ENCODE peak calls at places on chromosomes 11 and 22, in ten cellular contexts. W is GM06990, T is aorta, Z is psoas muscle, P is left lung, N is fibroblast of pulmonary artery, B is A549, J is HepG2, R is fibroblast of lung, O is esophagus muscularis mucosa. F is an unnamed sample.

GRCh38 chr22:36862251-36863242 is 1.7 kb downstream of the NCF4 start:
- DNase-seq in W (peak; percentile 81), T (no peak), Z (no peak), P (peak; percentile 86), N (no peak), B (no peak), J (no peak), R (no peak), O (no peak), F (no peak)

GRCh38 chr11:36075053-36075452 is 131.2 kb downstream of the LDLRAD3 start:
- DNase-seq in W (no peak), T (no peak), Z (no peak), P (no peak), N (peak; percentile 92), B (no peak), J (no peak), R (peak; percentile 88), O (no peak), F (peak; percentile 75)

GRCh38 chr22:19884161-19884953 is 29.7 kb upstream of the GNB1L start:
- DNase-seq in W (no peak), T (peak; percentile 63), Z (peak; percentile 54), P (peak; percentile 50), N (no peak), B (no peak), J (no peak), R (no peak), O (no peak), F (no peak)

GRCh38 chr11:86459682-86460460 is 85.2 kb downstream of the CCDC81 start:
- DNase-seq in W (no peak), T (peak; percentile 85), Z (no peak), P (no peak), N (peak; percentile 92), B (peak; percentile 71), J (peak; percentile 49), R (peak; percentile 95), O (no peak), F (peak; percentile 88)

GRCh38 chr11:26143553-26144308 is 188.2 kb upstream of the ANO3 start:
- DNase-seq in W (no peak), T (no peak), Z (no peak), P (no peak), N (no peak), B (no peak), J (no peak), R (peak; percentile 6), O (no peak), F (no peak)

GRCh38 chr11:85589373-85589772 is 37.8 kb downstream of the DLG2 start:
- DNase-seq in W (no peak), T (no peak), Z (no peak), P (no peak), N (no peak), B (no peak), J (no peak), R (no peak), O (no peak), F (peak; percentile 62)

GRCh38 chr11:107439586-107440201 is 17.9 kb downstream of the CWF19L2 start:
- DNase-seq in W (no peak), T (no peak), Z (no peak), P (no peak), N (no peak), B (no peak), J (no peak), R (no peak), O (no peak), F (no peak)

GRCh38 chr22:39207141-39208012 is 37.4 kb downstream of the PDGFB start:
- DNase-seq in W (no peak), T (peak; percentile 65), Z (no peak), P (no peak), N (peak; percentile 47), B (no peak), J (no peak), R (peak; percentile 62), O (no peak), F (no peak)

GRCh38 chr22:37284807-37285355 is 2.6 kb downstream of the CYTH4 start:
- DNase-seq in W (peak; percentile 82), T (no peak), Z (peak; percentile 73), P (peak; percentile 90), N (no peak), B (no peak), J (no peak), R (no peak), O (no peak), F (no peak)

GRCh38 chr11:7511405-7511804 is 2.4 kb upstream of the PPFIBP2 start:
- DNase-seq in W (no peak), T (peak; percentile 71), Z (peak; percentile 75), P (no peak), N (no peak), B (no peak), J (peak; percentile 15), R (no peak), O (no peak), F (peak; percentile 58)

DNA sequence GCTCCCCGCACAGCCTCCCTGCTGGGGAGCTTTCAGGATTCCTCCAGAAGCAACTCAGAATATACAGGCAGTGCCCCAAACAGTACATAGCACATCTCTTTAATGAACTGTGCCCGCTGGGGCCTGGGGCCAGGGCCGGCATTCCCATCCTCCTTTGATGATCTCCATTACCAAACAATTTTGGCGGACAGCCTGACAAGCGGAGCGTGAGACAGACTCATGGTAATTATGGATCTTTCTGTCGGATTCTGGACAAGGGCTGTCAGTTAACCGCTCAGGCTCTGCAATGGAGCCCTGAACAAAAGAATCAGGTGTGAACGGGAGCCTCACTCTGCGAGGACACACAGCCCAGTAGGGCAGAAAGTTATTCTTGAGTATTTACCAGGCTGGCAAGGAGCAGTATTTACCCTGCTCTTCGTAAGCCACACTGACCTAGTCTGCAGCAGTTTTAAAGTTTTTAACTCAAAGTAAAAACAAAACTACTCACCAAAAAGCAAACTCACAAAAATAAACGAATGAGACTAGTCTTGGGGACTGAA is 174.0 kb downstream of the TBC1D22A start:
- DNase-seq in W (no peak), T (peak; percentile 60), Z (no peak), P (no peak), N (no peak), B (no peak), J (peak; percentile 76), R (peak; percentile 48), O (no peak), F (no peak)
- H3K4me3 ChIP-seq in W (no peak overlapping the region), T (no peak overlapping the region), Z (no peak overlapping the region), P (no peak overlapping the region), N (no peak overlapping the region), B (no peak overlapping the region), J (peak overlapping the region; percentile 30), R (no peak overlapping the region), O (no peak overlapping the region), F (no peak overlapping the region)

GRCh38 chr22:27107824-27108223 is 450.4 kb downstream of the MIAT start:
- DNase-seq in W (no peak), T (peak; percentile 92), Z (peak; percentile 72), P (no peak), N (peak; percentile 88), B (peak; percentile 70), J (peak; percentile 30), R (peak; percentile 99), O (no peak), F (peak; percentile 92)
- H3K4me3 ChIP-seq in W (no peak overlapping the region), T (no peak overlapping the region), Z (no peak overlapping the region), P (no peak overlapping the region), N (no peak overlapping the region), B (no peak overlapping the region), J (no peak overlapping the region), R (no peak overlapping the region), O (no peak overlapping the region), F (no peak overlapping the region)

GRCh38 chr22:47371263-47372090 is 609.0 kb downstream of the TBC1D22A start:
- DNase-seq in W (no peak), T (no peak), Z (no peak), P (peak; percentile 41), N (no peak), B (no peak), J (no peak), R (no peak), O (no peak), F (no peak)
- H3K4me3 ChIP-seq in W (no peak overlapping the region), T (no peak overlapping the region), Z (no peak overlapping the region), P (no peak overlapping the region), N (no peak overlapping the region), B (no peak overlapping the region), J (no peak overlapping the region), R (no peak overlapping the region), O (no peak overlapping the region), F (no peak overlapping the region)

GRCh38 chr22:45777046-45777851 is 105.6 kb downstream of the ATXN10 start:
- DNase-seq in W (no peak), T (no peak), Z (no peak), P (no peak), N (peak; percentile 18), B (peak; percentile 52), J (no peak), R (peak; percentile 91), O (no peak), F (peak; percentile 25)
- H3K4me3 ChIP-seq in W (no peak overlapping the region), T (no peak overlapping the region), Z (no peak overlapping the region), P (no peak overlapping the region), N (no peak overlapping the region), B (no peak overlapping the region), J (no peak overlapping the region), R (no peak overlapping the region), O (no peak overlapping the region), F (no peak overlapping the region)

DNA sequence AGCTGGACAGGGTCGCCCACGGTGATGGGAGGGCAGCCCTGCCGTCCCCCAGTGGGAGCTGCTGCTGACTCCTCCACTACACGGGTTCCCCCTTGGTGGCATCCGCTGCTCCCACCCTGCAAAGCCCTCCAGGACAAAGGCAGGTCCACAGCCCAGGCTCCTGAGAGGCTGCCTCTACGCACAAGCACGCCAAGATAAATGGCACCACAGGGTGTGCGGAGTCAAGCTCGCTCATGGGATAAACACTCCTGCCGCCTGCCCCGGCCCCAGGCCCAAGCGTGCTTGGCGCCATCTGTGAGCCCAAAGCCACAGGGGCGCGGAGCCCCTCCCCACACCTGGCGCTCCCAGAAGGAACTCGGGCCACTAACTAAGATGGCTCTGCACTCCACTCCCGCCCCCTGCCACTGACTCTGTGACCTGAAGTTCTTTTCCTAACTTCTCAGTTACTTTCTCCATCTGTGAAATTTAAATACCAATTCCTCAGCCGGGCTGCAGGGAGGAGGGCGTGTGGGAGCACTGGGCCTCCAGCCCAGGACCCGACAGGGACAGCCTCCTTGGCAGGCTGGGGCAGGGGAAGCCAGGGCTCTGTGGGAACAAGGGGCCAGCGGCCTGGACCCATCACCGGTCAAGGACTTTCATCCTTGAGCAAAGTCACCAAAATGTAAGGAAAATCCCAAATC is 14.9 kb downstream of the EHD1 start:
- DNase-seq in W (no peak), T (no peak), Z (no peak), P (peak; percentile 68), N (no peak), B (no peak), J (no peak), R (no peak), O (no peak), F (no peak)
- H3K4me3 ChIP-seq in W (no peak overlapping the region), T (no peak overlapping the region), Z (peak overlapping the region; percentile 46), P (no peak overlapping the region), N (no peak overlapping the region), B (no peak overlapping the region), J (no peak overlapping the region), R (peak overlapping the region; percentile 46), O (peak overlapping the region; percentile 36), F (no peak overlapping the region)

DNA sequence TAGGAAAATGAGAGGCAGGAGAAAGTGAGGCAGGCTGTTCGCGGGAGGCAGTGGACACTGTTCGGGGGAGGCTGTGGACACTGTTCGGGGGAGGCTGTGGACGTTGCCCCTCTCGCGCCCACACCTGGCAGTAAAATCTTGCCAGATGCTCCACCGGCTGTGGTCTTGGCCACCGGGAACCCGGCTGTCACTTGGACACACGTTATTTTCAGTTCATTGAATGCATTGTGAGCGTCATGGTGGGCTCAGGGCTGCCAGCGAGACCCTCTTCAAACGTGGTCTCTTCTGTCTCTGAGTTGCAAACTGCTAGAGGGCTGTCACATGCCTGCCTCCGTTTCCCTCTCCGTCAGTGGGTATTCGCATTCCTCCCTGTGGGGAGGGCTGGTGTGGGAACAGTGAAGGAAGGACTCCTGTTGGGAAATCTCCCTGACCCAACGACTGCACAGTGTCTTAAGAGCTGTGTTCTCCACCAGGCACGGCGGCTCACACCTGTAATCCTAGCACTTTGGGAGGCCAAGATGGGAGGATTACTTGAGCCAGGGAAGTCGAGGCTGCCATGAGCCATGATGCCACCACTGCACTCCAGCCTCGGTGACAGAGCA is 1.4 kb downstream of the PRR5 start:
- DNase-seq in W (no peak), T (no peak), Z (no peak), P (no peak), N (no peak), B (no peak), J (no peak), R (no peak), O (no peak), F (no peak)
- H3K4me3 ChIP-seq in W (no peak overlapping the region), T (no peak overlapping the region), Z (peak overlapping the region; percentile 62), P (peak overlapping the region; percentile 67), N (peak overlapping the region; percentile 47), B (peak overlapping the region; percentile 84), J (peak overlapping the region; percentile 75), R (peak overlapping the region; percentile 55), O (peak overlapping the region; percentile 55), F (peak overlapping the region; percentile 52)